ENCODE peak calls at places on chromosomes 4 and X, in six cellular contexts. P is WERI-Rb-1, L is foreskin fibroblast, E is uterus, O is GM12865, U is RWPE1. B is an unnamed sample.

GRCh38 chr4:117783716-117784115 is 250.6 kb upstream of the NDST3 start:
- DNase-seq in P (no peak), L (peak; percentile 9), E (no peak), O (no peak), U (peak; percentile 4), B (no peak)

GRCh38 chr4:81531410-81531809 is 59.7 kb upstream of the RASGEF1B start:
- DNase-seq in P (no peak), L (no peak), E (no peak), O (no peak), U (no peak), B (no peak)

GRCh38 chr4:99205104-99205979 is 13.7 kb downstream of the ADH6 start:
- DNase-seq in P (peak; percentile 25), L (peak; percentile 77), E (peak; percentile 60), O (no peak), U (no peak), B (no peak)

GRCh38 chr4:15690020-15690809 is 8.6 kb downstream of the FAM200B start:
- DNase-seq in P (no peak), L (peak; percentile 76), E (no peak), O (no peak), U (peak; percentile 72), B (no peak)

GRCh38 chr4:42579903-42580302 is 77.0 kb downstream of the ATP8A1 start:
- DNase-seq in P (no peak), L (no peak), E (no peak), O (no peak), U (no peak), B (no peak)

GRCh38 chrX:47864785-47865184 is 28.1 kb downstream of the ZNF81 start:
- DNase-seq in P (no peak), L (no peak), E (no peak), O (no peak), U (no peak), B (no peak)

GRCh38 chr4:102554482-102554881 is 53.3 kb downstream of the NFKB1 start:
- DNase-seq in P (no peak), L (peak; percentile 16), E (peak; percentile 74), O (no peak), U (no peak), B (no peak)

GRCh38 chr4:76744253-76744921 is 153.6 kb downstream of the SOWAHB start:
- DNase-seq in P (no peak), L (peak; percentile 72), E (no peak), O (no peak), U (no peak), B (no peak)

GRCh38 chrX:18424482-18425198 is 768 bp upstream of the CDKL5 start:
- DNase-seq in P (peak; percentile 77), L (peak; percentile 62), E (no peak), O (peak; percentile 63), U (no peak), B (peak; percentile 20)

GRCh38 chr4:101993002-101993840 is 202.7 kb downstream of the BANK1 start:
- DNase-seq in P (no peak), L (no peak), E (no peak), O (no peak), U (no peak), B (no peak)

GRCh38 chr4:176879370-176880116 is 86.8 kb upstream of the VEGFC start:
- DNase-seq in P (no peak), L (peak; percentile 48), E (no peak), O (no peak), U (no peak), B (no peak)

GRCh38 chr4:48909697-48910096 is 3.1 kb upstream of the OCIAD2 start:
- DNase-seq in P (no peak), L (peak; percentile 98), E (peak; percentile 78), O (no peak), U (peak; percentile 92), B (no peak)

GRCh38 chrX:6718766-6719165 is 183.8 kb upstream of the VCX3A start:
- DNase-seq in P (no peak), L (no peak), E (no peak), O (peak; percentile 37), U (no peak), B (no peak)

GRCh38 chr4:104421576-104421975 is 73.1 kb downstream of the CXXC4 start:
- DNase-seq in P (no peak), L (no peak), E (no peak), O (no peak), U (no peak), B (no peak)

GRCh38 chr4:76095568-76095967 is 21.1 kb downstream of the ART3 start:
- DNase-seq in P (no peak), L (no peak), E (no peak), O (no peak), U (no peak), B (no peak)

GRCh38 chr4:41209901-41210300 is 4.4 kb downstream of the APBB2 start:
- DNase-seq in P (no peak), L (no peak), E (no peak), O (no peak), U (no peak), B (no peak)

GRCh38 chr4:94577136-94577535 is 125.4 kb downstream of the PDLIM5 start:
- DNase-seq in P (peak; percentile 65), L (peak; percentile 54), E (peak; percentile 69), O (no peak), U (no peak), B (no peak)

GRCh38 chr4:9921326-9921725 is 100.0 kb downstream of the SLC2A9 start:
- DNase-seq in P (no peak), L (no peak), E (no peak), O (no peak), U (no peak), B (no peak)

GRCh38 chrX:806586-806985 is 176.0 kb downstream of the SHOX start:
- DNase-seq in P (no peak), L (no peak), E (no peak), O (no peak), U (no peak), B (no peak)

GRCh38 chr4:77617203-77617602 is 11.6 kb downstream of the CXCL13 start:
- DNase-seq in P (no peak), L (peak; percentile 13), E (no peak), O (no peak), U (peak; percentile 77), B (no peak)

GRCh38 chrX:9729161-9729885 is 36.3 kb downstream of the GPR143 start:
- DNase-seq in P (no peak), L (peak; percentile 50), E (no peak), O (no peak), U (no peak), B (no peak)

GRCh38 chr4:176207839-176208238 is 12.5 kb upstream of the SPATA4 start:
- DNase-seq in P (no peak), L (no peak), E (no peak), O (no peak), U (no peak), B (no peak)

GRCh38 chr4:145014365-145014764 is 83.6 kb downstream of the ANAPC10 start:
- DNase-seq in P (peak; percentile 29), L (no peak), E (no peak), O (no peak), U (no peak), B (no peak)
- TF ChIP-seq CTCF in P (peak; percentile 12), L (no peak), E (no peak), O (no peak), U (no peak), B (no peak)

GRCh38 chrX:113873056-113873455 is 710.8 kb upstream of the HTR2C start:
- DNase-seq in P (no peak), L (no peak), E (no peak), O (no peak), U (no peak), B (no peak)
- TF ChIP-seq CTCF in P (no peak), L (no peak), E (no peak), O (no peak), U (no peak), B (no peak)

DNA sequence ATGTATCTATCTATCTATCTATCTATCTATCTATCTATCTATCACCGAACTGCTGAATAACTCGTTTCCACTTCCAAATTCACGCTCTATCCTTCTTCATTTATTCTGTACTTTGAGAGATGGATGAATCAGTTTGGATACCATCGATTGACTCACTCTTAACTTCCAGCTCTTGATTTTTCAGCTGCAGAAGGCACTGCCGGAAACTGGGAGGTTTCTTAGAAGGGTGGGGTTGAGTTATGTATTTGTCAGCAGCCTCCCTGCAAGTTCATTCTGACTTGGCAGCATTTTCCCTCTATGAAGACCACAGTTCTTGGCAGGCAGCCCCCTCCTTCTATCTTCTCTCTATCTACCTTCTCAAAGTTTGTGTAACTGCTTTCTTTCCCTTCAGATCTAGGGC is 112.0 kb upstream of the MAGEB18 start:
- DNase-seq in P (no peak), L (no peak), E (no peak), O (no peak), U (no peak), B (no peak)
- TF ChIP-seq CTCF in P (no peak), L (no peak), E (no peak), O (no peak), U (no peak), B (no peak)

GRCh38 chr4:90766837-90767236 is 639.6 kb downstream of the CCSER1 start:
- DNase-seq in P (no peak), L (no peak), E (no peak), O (no peak), U (no peak), B (no peak)

DNA sequence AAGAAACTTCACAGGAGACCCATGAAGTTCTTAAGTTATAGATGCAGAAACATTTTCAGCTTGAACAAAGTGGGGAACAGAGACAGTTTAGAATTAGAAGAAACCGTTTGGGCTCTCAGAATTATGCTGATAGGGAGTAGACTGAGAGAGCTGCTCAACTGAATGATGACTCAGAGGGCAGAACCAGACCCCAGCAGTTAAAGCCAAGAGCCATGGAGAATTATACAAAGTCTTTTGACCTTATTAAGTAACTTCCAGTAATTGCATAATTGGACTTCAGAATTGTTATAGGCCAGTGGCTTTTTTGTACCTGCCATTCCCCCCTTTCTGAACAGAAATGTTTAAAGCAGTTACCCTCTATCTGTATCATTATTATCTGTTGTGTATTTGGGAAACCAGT is 642.1 kb downstream of the CCSER1 start:
- DNase-seq in P (no peak), L (no peak), E (no peak), O (no peak), U (no peak), B (no peak)
- TF ChIP-seq CTCF in P (no peak), L (no peak), E (no peak), O (no peak), U (no peak), B (no peak)